ENCODE peak calls at places on chromosomes 13 and 19, in nine cellular contexts. D is effector memory CD4-positive, alpha-beta T cell; E is SJSA1; F is sigmoid colon; K is CD8-positive, alpha-beta memory T cell; J is IMR-90; L is pancreas; N is ascending aorta; B is psoas muscle. R is an unnamed sample. For H3K4me1, the result is how much of the 10 kb centered on the place peaks cover.

GRCh38 chr19:14337510-14337909 is 43.7 kb upstream of the ADGRE5 start:
- DNase-seq in D (peak), E (no peak), F (no peak), K (peak), J (no peak), L (no peak), N (no peak), B (no peak), R (no peak)

GRCh38 chr13:41268764-41269163 is 5.4 kb upstream of the MTRF1 start:
- DNase-seq in D (no peak), E (no peak), F (no peak), K (no peak), J (peak), L (no peak), N (no peak), B (no peak), R (no peak)

GRCh38 chr13:77509221-77509620 is 26.3 kb upstream of the SCEL start:
- DNase-seq in D (no peak), E (no peak), F (no peak), K (no peak), J (peak), L (no peak), N (no peak), B (no peak), R (no peak)

GRCh38 chr19:35088514-35088913 is 27.1 kb upstream of the FXYD3 start:
- DNase-seq in D (no peak), E (peak), F (no peak), K (no peak), J (peak), L (no peak), N (no peak), B (no peak), R (no peak)

GRCh38 chr19:7888145-7888825 is at the start of gene LRRC8E:
- DNase-seq in D (no peak), E (peak), F (no peak), K (no peak), J (peak), L (peak), N (no peak), B (no peak), R (peak)

GRCh38 chr13:97030705-97031452 is 36.6 kb upstream of the OXGR1 start:
- DNase-seq in D (no peak), E (no peak), F (no peak), K (no peak), J (peak), L (no peak), N (no peak), B (no peak), R (no peak)

GRCh38 chr13:113001251-113002140 is 32.5 kb downstream of the MCF2L start:
- DNase-seq in D (no peak), E (no peak), F (no peak), K (no peak), J (peak), L (peak), N (no peak), B (no peak), R (peak)

GRCh38 chr19:3095375-3096191 is 1.4 kb downstream of the GNA11 start:
- DNase-seq in D (peak), E (no peak), F (no peak), K (peak), J (no peak), L (peak), N (no peak), B (no peak), R (peak)

GRCh38 chr13:37769078-37769477 is 100.5 kb downstream of the TRPC4 start:
- DNase-seq in D (no peak), E (no peak), F (no peak), K (no peak), J (no peak), L (no peak), N (no peak), B (no peak), R (no peak)

GRCh38 chr19:47486900-47487299 is 2.9 kb upstream of the KPTN start:
- DNase-seq in D (no peak), E (no peak), F (no peak), K (no peak), J (no peak), L (no peak), N (no peak), B (no peak), R (no peak)

GRCh38 chr13:33205804-33206221 is 79.7 kb downstream of the STARD13 start:
- DNase-seq in D (no peak), E (no peak), F (no peak), K (no peak), J (peak), L (peak), N (no peak), B (no peak), R (no peak)

GRCh38 chr13:111893071-111893606 is 173.8 kb upstream of the SOX1 start:
- DNase-seq in D (no peak), E (peak), F (no peak), K (no peak), J (no peak), L (no peak), N (no peak), B (no peak), R (no peak)

GRCh38 chr13:96551540-96551939 is 442.7 kb downstream of the OXGR1 start:
- DNase-seq in D (no peak), E (no peak), F (no peak), K (no peak), J (no peak), L (no peak), N (no peak), B (no peak), R (no peak)

GRCh38 chr13:22596157-22596863 is 584.5 kb upstream of the SGCG start:
- DNase-seq in D (no peak), E (no peak), F (no peak), K (no peak), J (no peak), L (no peak), N (no peak), B (no peak), R (no peak)

GRCh38 chr13:48532146-48532472 is 771 bp downstream of the RCBTB2 start:
- DNase-seq in D (no peak), E (no peak), F (no peak), K (no peak), J (peak), L (no peak), N (no peak), B (no peak), R (peak)

GRCh38 chr13:97855570-97855970 is 97.9 kb upstream of the IPO5 start:
- DNase-seq in D (no peak), E (peak), F (peak), K (no peak), J (peak), L (no peak), N (no peak), B (no peak), R (no peak)

GRCh38 chr13:94305934-94306333 is 173.5 kb downstream of the DCT start:
- DNase-seq in D (no peak), E (no peak), F (no peak), K (no peak), J (peak), L (no peak), N (no peak), B (no peak), R (no peak)

GRCh38 chr19:3343619-3344502 is 22.5 kb upstream of the NFIC start:
- DNase-seq in D (no peak), E (peak), F (peak), K (peak), J (peak), L (peak), N (peak), B (peak), R (peak)

GRCh38 chr13:111153977-111154332 is 38.8 kb downstream of the ARHGEF7 start:
- DNase-seq in D (no peak), E (no peak), F (peak), K (no peak), J (no peak), L (peak), N (no peak), B (no peak), R (peak)

GRCh38 chr19:34715357-34715756 is 18.7 kb upstream of the ZNF181 start:
- DNase-seq in D (no peak), E (no peak), F (no peak), K (no peak), J (no peak), L (no peak), N (no peak), B (no peak), R (no peak)

GRCh38 chr13:46962286-46962941 is 65.6 kb upstream of the HTR2A start:
- DNase-seq in D (no peak), E (no peak), F (no peak), K (no peak), J (peak), L (no peak), N (no peak), B (no peak), R (no peak)

GRCh38 chr13:30551194-30551593 is 66.5 kb upstream of the USPL1 start:
- DNase-seq in D (no peak), E (no peak), F (no peak), K (no peak), J (peak), L (no peak), N (no peak), B (no peak), R (no peak)

GRCh38 chr19:33260628-33261418 is 35.2 kb upstream of the SLC7A10 start:
- DNase-seq in D (no peak), E (no peak), F (no peak), K (no peak), J (no peak), L (no peak), N (no peak), B (no peak), R (peak)

GRCh38 chr13:44732503-44733098 is 156.5 kb upstream of the TSC22D1 start:
- DNase-seq in D (no peak), E (no peak), F (no peak), K (no peak), J (no peak), L (no peak), N (no peak), B (peak), R (no peak)

GRCh38 chr13:30934381-30934780 is 1.9 kb downstream of the TEX26 start:
- DNase-seq in D (no peak), E (no peak), F (no peak), K (no peak), J (peak), L (no peak), N (no peak), B (no peak), R (no peak)

GRCh38 chr19:37938379-37938778 is 31.4 kb downstream of the SIPA1L3 start:
- DNase-seq in D (no peak), E (no peak), F (no peak), K (no peak), J (no peak), L (no peak), N (no peak), B (no peak), R (no peak)

GRCh38 chr19:10870955-10871603 is at the start of gene CARM1:
- DNase-seq in D (peak), E (peak), F (peak), K (peak), J (peak), L (peak), N (peak), B (peak), R (peak)

GRCh38 chr19:45179063-45179847 is 671 bp downstream of the BLOC1S3 start:
- DNase-seq in D (peak), E (no peak), F (no peak), K (peak), J (peak), L (peak), N (no peak), B (peak), R (peak)

GRCh38 chr13:75181906-75182305 is 300.1 kb downstream of the TBC1D4 start:
- DNase-seq in D (no peak), E (no peak), F (no peak), K (no peak), J (peak), L (no peak), N (no peak), B (no peak), R (no peak)

GRCh38 chr19:4911786-4912672 is 2.7 kb downstream of the UHRF1 start:
- DNase-seq in D (peak), E (peak), F (peak), K (peak), J (peak), L (no peak), N (peak), B (peak), R (peak)

GRCh38 chr19:12721656-12722565 is 1.8 kb downstream of the TNPO2 start:
- DNase-seq in D (peak), E (peak), F (peak), K (peak), J (peak), L (peak), N (no peak), B (peak), R (peak)

GRCh38 chr19:2246801-2247361 is 2.2 kb upstream of the AMH start:
- DNase-seq in D (no peak), E (no peak), F (no peak), K (no peak), J (peak), L (peak), N (no peak), B (peak), R (no peak)

GRCh38 chr13:19083340-19083739 is 98.3 kb downstream of the TUBA3C start:
- DNase-seq in D (no peak), E (no peak), F (no peak), K (no peak), J (no peak), L (no peak), N (no peak), B (no peak), R (peak)

GRCh38 chr19:11151181-11151580 is 4.4 kb downstream of the SPC24 start:
- DNase-seq in D (no peak), E (no peak), F (no peak), K (no peak), J (no peak), L (no peak), N (no peak), B (no peak), R (no peak)

GRCh38 chr19:4452230-4452990 is 5.2 kb downstream of the UBXN6 start:
- DNase-seq in D (no peak), E (no peak), F (no peak), K (no peak), J (no peak), L (no peak), N (no peak), B (no peak), R (no peak)

GRCh38 chr13:46386996-46387851 is at the start of gene RUBCNL:
- DNase-seq in D (no peak), E (no peak), F (no peak), K (no peak), J (no peak), L (peak), N (no peak), B (peak), R (peak)

GRCh38 chr19:863305-863620 is 3.8 kb downstream of the CFD start:
- DNase-seq in D (no peak), E (no peak), F (no peak), K (no peak), J (no peak), L (no peak), N (no peak), B (no peak), R (no peak)
- H3K4me1 ChIP-seq in D (under half), E (under half), F (under half), K (under half), J (under half), L (under half), N (under half), B (under half), R (under half)

GRCh38 chr19:55145241-55145640 is 3.8 kb downstream of the TNNT1 start:
- DNase-seq in D (no peak), E (no peak), F (no peak), K (no peak), J (no peak), L (no peak), N (no peak), B (no peak), R (no peak)

GRCh38 chr19:55146648-55147218 is 2.3 kb downstream of the TNNT1 start:
- DNase-seq in D (no peak), E (no peak), F (no peak), K (no peak), J (no peak), L (no peak), N (no peak), B (no peak), R (no peak)

GRCh38 chr19:55146078-55146647 is 2.8 kb downstream of the TNNT1 start:
- DNase-seq in D (no peak), E (no peak), F (no peak), K (no peak), J (no peak), L (no peak), N (no peak), B (no peak), R (no peak)

GRCh38 chr19:55149078-55150003 is at the start of gene TNNT1:
- DNase-seq in D (no peak), E (no peak), F (no peak), K (no peak), J (no peak), L (no peak), N (no peak), B (peak), R (no peak)

GRCh38 chr19:55147408-55148251 is 1.4 kb downstream of the TNNT1 start:
- DNase-seq in D (no peak), E (no peak), F (no peak), K (no peak), J (no peak), L (no peak), N (no peak), B (peak), R (no peak)
- H3K4me3 ChIP-seq in D (no peak), E (no peak), F (no peak), K (no peak), J (no peak), L (no peak), N (no peak), B (peak), R (no peak)

GRCh38 chr13:99995503-99996176 is 14.1 kb downstream of the ZIC2 start:
- DNase-seq in D (no peak), E (peak), F (no peak), K (no peak), J (no peak), L (no peak), N (no peak), B (no peak), R (no peak)

GRCh38 chr13:99992376-99992775 is 10.8 kb downstream of the ZIC2 start:
- DNase-seq in D (no peak), E (peak), F (no peak), K (no peak), J (no peak), L (no peak), N (no peak), B (no peak), R (no peak)

GRCh38 chr13:99995104-99995502 is 13.5 kb downstream of the ZIC2 start:
- DNase-seq in D (no peak), E (no peak), F (no peak), K (no peak), J (no peak), L (no peak), N (no peak), B (no peak), R (no peak)

GRCh38 chr13:99992912-99993311 is 11.3 kb downstream of the ZIC2 start:
- DNase-seq in D (no peak), E (peak), F (no peak), K (no peak), J (no peak), L (no peak), N (no peak), B (no peak), R (no peak)

DNA sequence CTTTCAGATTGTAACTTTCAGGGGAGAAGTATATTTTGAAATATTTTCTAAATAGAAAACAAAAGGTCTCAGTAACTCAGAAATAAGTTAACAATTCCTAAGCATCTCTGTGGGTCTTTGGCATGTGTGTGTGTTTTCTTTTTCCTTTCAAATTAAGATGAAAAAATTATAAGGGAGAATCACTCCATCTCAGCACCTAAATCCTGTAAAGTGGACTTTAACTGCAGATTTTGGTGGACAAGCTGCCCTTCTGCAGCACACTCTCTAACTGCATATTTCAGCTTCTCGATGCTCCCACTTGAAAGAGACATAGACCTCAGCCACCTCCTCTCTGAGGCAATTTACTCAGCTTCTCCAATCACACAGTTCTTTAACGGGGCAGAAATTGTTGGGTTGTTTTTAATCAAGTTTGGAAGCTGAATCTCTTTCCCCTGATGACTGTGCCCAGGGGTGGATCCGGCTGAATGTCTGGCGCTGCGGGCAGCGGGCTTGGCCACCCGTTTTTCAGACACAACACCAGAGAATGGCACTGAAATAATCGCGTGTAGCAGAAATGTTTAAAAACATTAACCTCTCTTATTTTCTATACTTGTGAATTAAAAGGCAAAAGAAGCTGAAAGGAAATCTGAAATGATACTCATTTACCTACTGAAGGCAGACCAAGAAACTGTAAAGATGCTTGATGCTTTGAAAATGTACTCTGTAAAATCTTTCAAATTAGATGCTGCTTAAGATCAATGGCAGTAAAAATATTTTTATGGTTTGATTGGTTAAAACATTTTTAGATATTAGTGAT is 12.3 kb downstream of the ZIC2 start:
- DNase-seq in D (no peak), E (peak), F (no peak), K (no peak), J (no peak), L (no peak), N (no peak), B (no peak), R (no peak)
- H3K4me1 ChIP-seq in D (under half), E (under half), F (under half), K (under half), J (under half), L (under half), N (under half), B (under half), R (under half)

DNA sequence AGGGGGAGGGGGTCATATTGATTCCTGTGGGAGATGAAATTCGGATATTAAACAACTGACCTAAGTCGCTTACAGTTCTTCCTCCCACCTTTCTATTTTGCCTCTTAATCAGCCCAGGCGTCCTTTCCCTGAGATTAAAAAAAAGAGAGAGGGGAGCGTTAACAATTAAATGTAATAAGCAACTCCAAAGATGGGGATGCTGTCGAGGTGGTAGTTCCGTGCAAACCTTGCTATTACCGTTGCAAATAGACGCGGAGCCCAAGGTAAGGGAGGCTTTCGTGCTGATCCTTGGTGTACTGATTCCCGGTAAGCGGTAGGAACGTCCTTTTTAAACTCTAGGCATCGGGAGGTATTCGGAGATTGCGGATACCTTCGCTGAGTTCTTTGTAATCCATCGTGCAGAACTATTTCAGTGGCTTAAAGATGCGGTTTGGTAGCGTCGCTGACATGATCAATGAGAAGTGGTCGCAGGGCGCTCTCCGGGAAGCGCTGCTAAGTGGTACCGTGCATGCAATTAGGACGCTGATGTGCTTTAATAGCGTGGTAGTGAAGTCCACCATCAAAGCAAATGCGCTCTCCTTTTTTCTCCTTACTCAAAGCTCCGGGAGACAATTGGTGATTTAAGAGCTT is 3.1 kb downstream of the SLITRK5 start:
- DNase-seq in D (no peak), E (no peak), F (no peak), K (no peak), J (no peak), L (no peak), N (no peak), B (no peak), R (peak)
- H3K4me3 ChIP-seq in D (no peak), E (no peak), F (no peak), K (no peak), J (no peak), L (no peak), N (no peak), B (no peak), R (no peak)

R was measured in left lung.